ENCODE peak calls at places on chromosomes 12 and 14, in four cellular contexts. O, Y, V and U are unnamed samples.

GRCh38 chr12:94545937-94546771 is 86.5 kb upstream of the CEP83 start:
- DNase-seq in Y (peak; percentile 43), O (peak; percentile 56), V (peak; percentile 60), U (peak; percentile 44)

GRCh38 chr14:67722293-67722692 is 20.6 kb downstream of the RDH12 start:
- DNase-seq in V (peak; percentile 69), Y (no peak), O (no peak), U (no peak)

GRCh38 chr14:30972882-30973582 is 52.4 kb upstream of the AP4S1 start:
- DNase-seq in Y (no peak), V (no peak), O (no peak), U (no peak)

GRCh38 chr12:58176296-58176869 is 235.0 kb downstream of the ATP23 start:
- DNase-seq in O (no peak), Y (peak; percentile 11), V (peak; percentile 36), U (no peak)

GRCh38 chr12:13002301-13003097 is 2.4 kb upstream of the HEBP1 start:
- DNase-seq in Y (no peak), O (no peak), V (no peak), U (no peak)

GRCh38 chr14:64147126-64147790 is 146.9 kb downstream of the ESR2 start:
- DNase-seq in Y (no peak), O (no peak), V (no peak), U (no peak)

GRCh38 chr12:27818421-27818918 is 38.4 kb upstream of the MANSC4 start:
- DNase-seq in V (no peak), Y (no peak), O (no peak), U (no peak)

GRCh38 chr12:95836185-95836609 is 22.6 kb upstream of the SNRPF start:
- DNase-seq in Y (no peak), V (no peak), O (peak; percentile 79), U (no peak)

DNA sequence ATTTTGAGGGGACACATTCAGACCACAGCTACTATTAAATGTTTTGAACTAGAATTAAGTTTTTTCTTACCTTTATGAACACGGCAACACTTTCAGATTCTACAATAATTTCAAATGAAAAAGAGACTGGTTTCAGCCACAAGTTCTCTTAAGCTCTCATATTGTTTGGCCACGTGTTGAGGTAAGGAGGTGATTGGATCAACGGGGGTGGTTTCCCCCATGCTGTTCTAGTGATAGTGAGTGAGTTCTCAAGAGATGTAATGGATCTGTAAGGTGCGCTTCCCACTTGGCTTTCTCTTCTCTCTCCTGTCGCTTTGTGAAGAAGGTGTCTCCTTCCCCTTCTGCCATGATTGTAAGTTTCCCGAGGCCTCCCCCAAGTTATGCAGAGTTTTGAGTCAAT is 48.9 kb upstream of the DYRK2 start:
- DNase-seq in V (no peak), O (no peak), Y (no peak), U (no peak)
- TF ChIP-seq CTCF in V (no peak), O (no peak), Y (no peak), U (no peak)

GRCh38 chr12:130161261-130162231 is 718 bp upstream of the FZD10 start:
- DNase-seq in V (no peak), Y (no peak), O (no peak), U (no peak)
- H3K4me3 ChIP-seq in V (peak overlapping the region; percentile 47), Y (no peak overlapping the region), O (no peak overlapping the region), U (no peak overlapping the region)

DNA sequence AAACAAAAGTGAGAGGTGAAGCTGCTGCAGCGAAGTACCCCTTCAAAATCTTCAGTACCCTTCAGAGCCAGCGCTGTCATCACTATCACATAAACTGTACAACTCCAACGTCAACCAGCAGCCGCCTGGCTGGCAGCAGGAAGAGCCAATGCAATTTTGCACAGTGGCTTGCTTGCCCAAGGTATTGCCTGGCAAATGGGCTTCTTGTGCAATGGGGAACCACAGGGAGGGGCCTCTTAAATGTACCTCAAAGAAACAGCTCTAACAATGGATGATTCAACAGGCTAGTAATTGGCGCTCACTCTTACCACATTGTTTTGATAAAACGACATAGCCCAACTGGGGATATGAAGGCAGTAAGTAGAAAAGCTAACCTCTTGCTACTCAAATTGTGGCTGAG is 125.5 kb upstream of the HIF1A start:
- DNase-seq in V (peak; percentile 59), Y (peak; percentile 35), O (peak; percentile 98), U (no peak)
- TF ChIP-seq CTCF in V (no peak), Y (no peak), O (no peak), U (no peak)

GRCh38 chr12:112116232-112117060 is 7.9 kb upstream of the NAA25 start:
- DNase-seq in O (peak; percentile 81), V (peak; percentile 69), Y (peak; percentile 75), U (no peak)
- H3K4me3 ChIP-seq in O (peak overlapping the region; percentile 1), V (no peak overlapping the region), Y (no peak overlapping the region), U (no peak overlapping the region)

GRCh38 chr14:81673930-81674329 is 140.3 kb upstream of the SEL1L start:
- DNase-seq in Y (no peak), V (no peak), O (no peak), U (no peak)
- TF ChIP-seq CTCF in Y (no peak), V (no peak), O (no peak), U (no peak)

GRCh38 chr14:28761438-28762289 is 4.9 kb upstream of the FOXG1 start:
- DNase-seq in O (no peak), Y (no peak), V (no peak), U (no peak)

GRCh38 chr14:28759056-28759657 is 7.4 kb upstream of the FOXG1 start:
- DNase-seq in Y (no peak), V (no peak), O (no peak), U (no peak)

GRCh38 chr14:28758253-28758915 is 8.2 kb upstream of the FOXG1 start:
- DNase-seq in O (no peak), Y (no peak), V (no peak), U (no peak)

GRCh38 chr14:28760431-28760996 is 6.1 kb upstream of the FOXG1 start:
- DNase-seq in V (no peak), Y (no peak), O (no peak), U (no peak)

GRCh38 chr14:28759658-28760313 is 6.8 kb upstream of the FOXG1 start:
- DNase-seq in O (no peak), Y (no peak), V (no peak), U (no peak)
- H3K4me3 ChIP-seq in O (no peak overlapping the region), Y (no peak overlapping the region), V (no peak overlapping the region), U (no peak overlapping the region)

GRCh38 chr12:109727039-109727723 is 13.6 kb downstream of the FAM222A start:
- DNase-seq in V (peak; percentile 50), Y (no peak), O (no peak), U (no peak)
- TF ChIP-seq CTCF in V (no peak), Y (no peak), O (no peak), U (no peak)

GRCh38 chr12:63862187-63863107 is 17.9 kb downstream of the SRGAP1 start:
- DNase-seq in O (peak; percentile 96), Y (no peak), V (peak; percentile 62), U (no peak)
- H3K4me3 ChIP-seq in O (peak overlapping the region; percentile 23), Y (no peak overlapping the region), V (no peak overlapping the region), U (no peak overlapping the region)